ENCODE peak calls at places on chromosomes 16 and 17, in five cellular contexts. Q is CD8-positive, alpha-beta T cell; A is cardiac muscle cell; Z is tibial artery; C is prostate gland. F is an unnamed sample.
A peak's percentile ranks its signal among the peaks of the same experiment; 100 is the strongest.

GRCh38 chr16:72961115-72961832 is 86.7 kb downstream of the ZFHX3 start:
- DNase-seq in A (no peak), Z (peak; percentile 21), Q (no peak), C (no peak), F (no peak)

GRCh38 chr17:65228734-65229390 is 91.7 kb downstream of the RGS9 start:
- DNase-seq in C (no peak), A (peak; percentile 4), Z (no peak), Q (no peak), F (no peak)

GRCh38 chr16:78292726-78293380 is 193.4 kb downstream of the WWOX start:
- DNase-seq in Z (no peak), C (no peak), A (no peak), Q (no peak), F (no peak)

GRCh38 chr17:61423967-61424649 is 24.5 kb downstream of the TBX2 start:
- DNase-seq in Z (no peak), C (no peak), Q (no peak), A (no peak), F (no peak)

GRCh38 chr16:23155445-23156049 is 6.3 kb upstream of the USP31 start:
- DNase-seq in Z (no peak), A (peak; percentile 27), Q (no peak), C (no peak), F (no peak)

GRCh38 chr17:46181940-46182339 is 11.3 kb downstream of the KANSL1 start:
- DNase-seq in Q (no peak), C (no peak), A (no peak), Z (no peak), F (no peak)

GRCh38 chr17:43401293-43401692 is 2.5 kb downstream of the ARL4D start:
- DNase-seq in Z (peak; percentile 62), C (no peak), A (no peak), Q (no peak), F (no peak)

GRCh38 chr17:82029990-82030469 is 1.4 kb upstream of the RAC3 start:
- DNase-seq in Z (no peak), Q (no peak), A (no peak), C (no peak), F (no peak)

GRCh38 chr16:24670623-24671454 is 58.6 kb upstream of the TNRC6A start:
- DNase-seq in Q (no peak), A (peak; percentile 80), C (no peak), Z (peak; percentile 76), F (peak; percentile 83)

GRCh38 chr16:424033-424622 is 1.3 kb upstream of the RAB11FIP3 start:
- DNase-seq in A (no peak), Q (no peak), Z (peak; percentile 91), C (peak; percentile 91), F (peak; percentile 26)

GRCh38 chr16:85611455-85612190 is 1.5 kb upstream of the GSE1 start:
- DNase-seq in C (peak; percentile 87), Q (no peak), Z (peak; percentile 76), A (peak; percentile 79), F (peak; percentile 84)

GRCh38 chr17:7501729-7502128 is 17.6 kb downstream of the POLR2A start:
- DNase-seq in Q (no peak), A (no peak), Z (no peak), C (no peak), F (no peak)

GRCh38 chr17:50919321-50920040 is 53.3 kb upstream of the TOB1 start:
- DNase-seq in Q (peak; percentile 86), A (peak; percentile 86), Z (peak; percentile 82), C (peak; percentile 96), F (peak; percentile 71)

DNA sequence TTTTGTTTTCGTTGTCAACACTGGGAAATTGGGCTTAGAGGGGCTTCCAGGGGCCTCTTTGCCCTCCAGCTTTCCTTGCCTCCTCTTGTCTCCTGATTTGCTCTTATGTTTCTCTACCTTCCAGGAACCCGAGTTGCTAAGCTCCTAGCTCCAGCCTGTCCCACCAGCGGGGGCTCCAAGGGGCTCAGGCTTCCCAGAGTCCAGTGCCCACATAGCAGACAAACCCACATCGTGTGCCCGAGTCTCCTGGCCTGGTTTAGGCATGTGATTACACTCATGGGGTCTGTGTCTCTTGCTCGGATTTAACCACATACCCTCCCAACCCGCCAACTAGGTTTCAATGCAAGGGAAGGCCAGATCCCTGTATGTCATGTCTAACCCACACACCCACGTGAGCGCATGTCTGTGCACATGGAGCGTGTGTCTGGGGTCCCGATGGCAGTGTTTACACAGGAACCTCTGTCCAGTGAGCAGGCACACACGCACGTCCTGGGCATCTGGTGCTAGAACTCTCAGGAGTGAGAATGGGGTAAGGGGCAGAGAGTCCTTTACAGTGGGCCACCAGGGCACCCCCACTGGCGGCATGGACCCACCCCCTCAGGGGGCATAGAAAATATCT is 76.1 kb upstream of the MED9 start:
- DNase-seq in Z (no peak), C (no peak), Q (no peak), A (no peak), F (no peak)
- H3K27ac ChIP-seq in Z (no peak overlapping the region), C (no peak overlapping the region), Q (no peak overlapping the region), A (no peak overlapping the region), F (no peak overlapping the region)

GRCh38 chr16:88351521-88352101 is 31.1 kb upstream of the ZNF469 start:
- DNase-seq in C (no peak), Z (no peak), A (no peak), Q (no peak), F (no peak)
- H3K27ac ChIP-seq in C (no peak overlapping the region), Z (no peak overlapping the region), A (no peak overlapping the region), Q (no peak overlapping the region), F (no peak overlapping the region)

GRCh38 chr16:27138257-27138656 is 65.1 kb upstream of the KDM8 start:
- DNase-seq in Z (no peak), C (no peak), A (no peak), Q (no peak), F (no peak)
- H3K27ac ChIP-seq in Z (no peak overlapping the region), C (no peak overlapping the region), A (no peak overlapping the region), Q (no peak overlapping the region), F (no peak overlapping the region)

GRCh38 chr17:31391496-31391949 is at the start of gene RAB11FIP4:
- DNase-seq in A (peak; percentile 62), Z (no peak), Q (no peak), C (no peak), F (peak; percentile 46)
- H3K27ac ChIP-seq in A (no peak within 1 kb of the TSS), Z (no peak within 1 kb of the TSS), Q (no peak within 1 kb of the TSS), C (no peak within 1 kb of the TSS), F (peak within 1 kb of the TSS; percentile 88)